ENCODE peak calls at places on chromosomes 13 and 19, in nine cellular contexts. P is left ventricle myocardium inferior, I is NB4, W is breast epithelium, K is psoas muscle, M is omental fat pad, L is GM13976, U is fibroblast of mammary gland, N is pancreas. V is an unnamed sample.

GRCh38 chr19:6218497-6219146 is 61.2 kb downstream of the MLLT1 start:
- DNase-seq in P (peak), L (peak), I (peak), U (peak), M (peak), K (peak), W (peak), N (peak), V (peak)

GRCh38 chr13:39452412-39452811 is 150.6 kb downstream of the LHFPL6 start:
- DNase-seq in K (no peak), U (peak), M (no peak), L (no peak), W (no peak), N (no peak), P (no peak), I (no peak), V (no peak)

GRCh38 chr19:38193445-38193844 is 30.6 kb downstream of the DPF1 start:
- DNase-seq in M (no peak), I (no peak), L (no peak), K (no peak), U (no peak), W (no peak), P (no peak), N (peak), V (no peak)

GRCh38 chr19:19552811-19553210 is 14.7 kb downstream of the CILP2 start:
- DNase-seq in M (no peak), U (no peak), P (no peak), I (peak), L (peak), N (no peak), W (no peak), K (no peak), V (peak)

GRCh38 chr19:53463263-53463662 is 4.3 kb upstream of the ZNF813 start:
- DNase-seq in P (peak), N (no peak), L (no peak), W (peak), U (peak), K (peak), I (no peak), M (no peak), V (peak)

GRCh38 chr19:13132471-13133166 is 14.6 kb downstream of the NACC1 start:
- DNase-seq in U (peak), P (no peak), W (no peak), M (no peak), L (no peak), K (no peak), I (peak), N (no peak), V (no peak)

GRCh38 chr13:106291006-106291405 is 244.5 kb downstream of the EFNB2 start:
- DNase-seq in L (no peak), P (no peak), I (no peak), U (peak), K (no peak), M (no peak), W (no peak), N (no peak), V (no peak)

GRCh38 chr19:8363803-8364771 is at the start of gene ANGPTL4:
- DNase-seq in U (peak), I (peak), W (peak), M (peak), N (peak), L (peak), P (peak), K (peak), V (peak)

GRCh38 chr19:18312021-18312534 is 10.8 kb downstream of the LSM4 start:
- DNase-seq in P (no peak), K (no peak), W (no peak), M (no peak), L (no peak), I (no peak), U (no peak), N (no peak), V (no peak)

GRCh38 chr13:77384999-77385398 is 58.1 kb upstream of the MYCBP2 start:
- DNase-seq in M (no peak), P (no peak), I (no peak), L (no peak), U (peak), W (no peak), K (no peak), N (no peak), V (no peak)

GRCh38 chr13:40316301-40316700 is 350.1 kb downstream of the FOXO1 start:
- DNase-seq in L (no peak), U (no peak), N (no peak), W (no peak), I (no peak), P (no peak), K (peak), M (no peak), V (no peak)

GRCh38 chr19:8609210-8610040 is 1.1 kb downstream of the ADAMTS10 start:
- DNase-seq in K (peak), I (peak), P (peak), W (no peak), U (peak), L (peak), M (peak), N (peak), V (peak)

GRCh38 chr19:17326595-17326966 is 8.1 kb downstream of the ANO8 start:
- DNase-seq in L (no peak), I (no peak), K (no peak), N (no peak), U (no peak), P (no peak), M (no peak), W (no peak), V (no peak)

GRCh38 chr13:86813198-86813597 is 858.0 kb upstream of the SLITRK5 start:
- DNase-seq in W (no peak), I (no peak), U (no peak), N (no peak), M (no peak), P (no peak), K (no peak), L (no peak), V (no peak)

GRCh38 chr13:106917673-106918652 is 350.0 kb upstream of the ARGLU1 start:
- DNase-seq in M (peak), I (peak), W (peak), N (peak), P (peak), K (peak), U (peak), L (peak), V (peak)

GRCh38 chr19:18234194-18234593 is 8.0 kb upstream of the PDE4C start:
- DNase-seq in K (no peak), W (no peak), P (no peak), I (no peak), L (no peak), U (no peak), M (no peak), N (no peak), V (no peak)

GRCh38 chr13:94433055-94433947 is 46.2 kb downstream of the DCT start:
- DNase-seq in P (no peak), N (no peak), I (peak), M (no peak), K (no peak), L (no peak), U (no peak), W (no peak), V (no peak)

GRCh38 chr19:15550847-15551182 is 42.5 kb downstream of the CYP4F22 start:
- DNase-seq in P (no peak), N (no peak), I (no peak), K (no peak), U (no peak), M (no peak), L (peak), W (no peak), V (no peak)

DNA sequence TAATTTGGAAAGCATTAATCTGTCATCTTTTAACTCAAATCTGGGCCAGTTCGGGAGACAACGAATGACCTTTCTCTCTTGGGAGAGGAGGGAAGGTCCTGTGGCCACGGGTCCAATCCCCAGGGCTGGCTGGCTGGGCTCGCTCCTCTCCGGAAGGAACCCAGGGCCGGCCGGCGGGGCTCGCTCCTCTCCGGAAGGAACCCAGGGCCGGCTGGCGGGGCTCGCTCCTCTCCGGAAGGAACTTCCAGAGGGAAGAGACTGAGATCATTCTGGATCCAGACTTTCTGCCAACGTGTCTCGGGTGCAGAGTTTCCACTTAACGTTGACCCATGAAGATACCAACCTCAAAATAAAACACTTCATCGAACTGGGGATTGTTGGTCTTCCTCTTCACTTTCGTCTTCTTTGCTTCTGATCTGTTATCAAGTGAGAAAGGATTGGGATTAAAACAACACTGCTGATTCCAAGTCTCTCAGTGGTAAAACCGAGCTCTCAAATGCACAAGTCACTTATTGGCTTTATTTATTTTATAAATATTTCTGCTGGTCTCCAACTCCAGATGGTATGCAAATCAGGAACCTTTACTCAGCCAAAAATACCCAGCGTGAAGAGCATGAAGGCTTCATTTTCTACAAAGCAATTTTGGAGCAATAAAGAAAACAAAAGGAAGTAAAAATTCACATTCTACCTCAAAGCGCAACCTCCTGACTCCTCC is 53.3 kb upstream of the C13orf46 start:
- DNase-seq in N (peak), K (peak), U (no peak), P (peak), M (no peak), L (no peak), I (no peak), W (no peak), V (no peak)
- TF ChIP-seq CTCF in N (no peak), K (no peak), U (no peak), P (no peak), M (no peak), L (no peak), I (no peak), W (no peak), V (no peak)

GRCh38 chr13:36193151-36193855 is 21.1 kb downstream of the SOHLH2 start:
- DNase-seq in L (no peak), W (no peak), I (no peak), U (peak), M (no peak), K (no peak), N (no peak), P (no peak), V (no peak)

GRCh38 chr13:36188446-36188845 is 25.9 kb downstream of the SOHLH2 start:
- DNase-seq in K (no peak), W (no peak), M (no peak), P (no peak), L (no peak), I (no peak), N (no peak), U (no peak), V (no peak)

GRCh38 chr13:36192166-36192565 is 22.2 kb downstream of the SOHLH2 start:
- DNase-seq in U (no peak), P (no peak), N (no peak), W (no peak), I (no peak), M (no peak), K (no peak), L (no peak), V (no peak)

DNA sequence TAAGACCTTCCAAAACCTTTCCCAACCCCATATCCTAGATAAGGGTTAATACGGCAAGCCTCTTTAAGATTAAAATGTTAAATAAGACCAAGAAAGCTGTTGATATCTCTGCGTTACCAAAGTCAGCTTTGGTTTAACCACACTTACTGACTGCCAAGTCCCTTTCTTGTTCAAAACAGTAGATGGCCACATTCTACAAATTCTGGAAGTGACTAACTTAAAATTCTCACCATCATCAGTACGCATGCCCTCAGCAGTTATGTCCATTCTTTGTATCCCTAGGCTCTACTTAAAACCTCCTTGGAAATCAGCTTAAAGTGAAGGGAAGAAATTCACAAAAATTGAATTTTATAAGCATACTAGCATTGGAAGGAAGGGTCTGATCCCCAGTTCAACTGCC is 23.6 kb downstream of the SOHLH2 start:
- DNase-seq in I (no peak), N (no peak), U (peak), M (no peak), P (no peak), W (no peak), L (no peak), K (no peak), V (no peak)
- TF ChIP-seq CTCF in I (no peak), N (no peak), U (no peak), M (no peak), P (no peak), W (no peak), L (no peak), K (no peak), V (no peak)

GRCh38 chr19:51111606-51112005 is 3.4 kb upstream of the CTU1 start:
- DNase-seq in K (no peak), L (no peak), I (peak), M (no peak), N (no peak), P (no peak), W (no peak), U (no peak), V (peak)
- TF ChIP-seq CTCF in K (no peak), L (peak), I (peak), M (no peak), N (no peak), P (no peak), W (no peak), U (peak), V (peak)

DNA sequence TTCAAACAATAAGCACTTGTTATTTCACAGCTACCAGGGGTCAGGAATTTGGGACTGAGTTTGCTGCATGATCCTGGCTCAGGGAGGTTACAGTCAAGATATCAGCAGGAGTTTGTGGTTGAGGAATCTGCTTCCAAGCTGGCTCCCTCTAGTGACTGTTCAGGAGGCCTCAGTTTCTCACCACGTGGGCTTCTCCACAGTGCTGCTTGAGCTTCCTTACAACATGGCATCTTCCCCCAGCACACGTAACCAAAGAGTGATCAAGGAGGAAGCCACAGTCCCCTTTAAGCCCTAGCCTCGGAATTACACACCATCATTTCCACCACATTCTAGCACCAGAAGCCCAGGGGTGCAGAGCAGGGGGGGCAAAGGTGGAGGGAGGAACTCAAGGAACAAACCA is 28.8 kb downstream of the CELF5 start:
- DNase-seq in U (peak), I (peak), L (no peak), K (no peak), P (no peak), N (no peak), W (no peak), M (no peak), V (no peak)
- TF ChIP-seq CTCF in U (no peak), I (no peak), L (no peak), K (no peak), P (no peak), N (no peak), W (no peak), M (no peak), V (no peak)

DNA sequence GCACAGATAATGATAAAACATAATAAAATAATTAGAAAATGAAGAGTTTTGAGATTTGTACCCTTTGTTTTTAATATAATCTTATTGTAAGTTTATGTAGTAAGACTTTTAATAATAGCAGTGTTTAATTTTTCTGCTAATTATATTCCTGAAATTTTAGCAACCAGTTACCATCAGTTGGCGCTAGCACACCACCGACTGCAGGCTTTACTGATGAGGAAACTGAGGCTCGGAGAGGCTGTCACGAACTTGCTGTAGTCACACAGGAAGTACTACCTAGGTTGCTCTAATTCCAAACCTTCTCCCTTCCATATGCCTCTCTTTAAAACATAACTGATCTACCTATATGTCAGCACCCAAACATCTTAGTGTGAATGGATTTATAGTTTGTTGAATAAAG is 1.0 kb upstream of the RFXAP start:
- DNase-seq in P (no peak), L (no peak), N (no peak), K (no peak), W (no peak), I (no peak), M (no peak), U (no peak), V (no peak)
- TF ChIP-seq CTCF in P (no peak), L (no peak), N (no peak), K (no peak), W (no peak), I (no peak), M (no peak), U (no peak), V (no peak)

GRCh38 chr13:104206450-104207044 is 1140.3 kb upstream of the SLC10A2 start:
- DNase-seq in K (no peak), U (no peak), I (no peak), M (no peak), W (no peak), L (no peak), P (no peak), N (no peak), V (no peak)

GRCh38 chr13:104198811-104199210 is 1132.6 kb upstream of the SLC10A2 start:
- DNase-seq in P (no peak), M (no peak), L (no peak), U (no peak), I (no peak), K (no peak), N (no peak), W (no peak), V (no peak)

DNA sequence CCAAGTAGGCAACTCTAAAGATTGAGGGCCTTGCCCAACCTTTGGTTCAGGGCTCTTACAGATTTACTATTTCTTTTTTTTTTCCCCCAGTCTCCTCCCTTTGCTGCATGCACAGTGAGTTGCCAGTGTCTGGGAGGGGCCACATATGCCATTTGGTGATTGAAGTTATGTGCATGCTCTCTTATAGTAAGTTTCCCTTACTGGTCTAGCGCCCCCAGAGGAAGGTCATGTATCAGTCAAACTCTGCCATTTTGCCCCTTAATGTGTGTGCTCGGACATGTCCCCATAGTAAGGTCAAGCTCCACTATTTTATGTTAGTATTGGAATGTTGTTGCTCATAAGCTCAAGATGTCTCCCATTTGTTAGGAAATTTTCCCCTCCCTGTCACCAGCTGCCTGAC is 1138.0 kb upstream of the SLC10A2 start:
- DNase-seq in M (no peak), I (peak), U (no peak), L (no peak), W (no peak), P (no peak), K (no peak), N (no peak), V (no peak)
- TF ChIP-seq CTCF in M (no peak), I (peak), U (no peak), L (no peak), W (no peak), P (no peak), K (no peak), N (no peak), V (no peak)

GRCh38 chr19:47832723-47833122 is 11.0 kb downstream of the CRX start:
- DNase-seq in U (no peak), W (no peak), M (no peak), K (no peak), N (no peak), I (no peak), P (no peak), L (no peak), V (no peak)

GRCh38 chr19:47839411-47839810 is 17.7 kb downstream of the CRX start:
- DNase-seq in L (no peak), U (no peak), I (no peak), M (no peak), K (no peak), P (no peak), N (no peak), W (no peak), V (peak)

GRCh38 chr19:47839913-47840312 is 18.2 kb downstream of the CRX start:
- DNase-seq in N (no peak), K (no peak), U (no peak), M (no peak), I (no peak), L (no peak), W (no peak), P (no peak), V (peak)

DNA sequence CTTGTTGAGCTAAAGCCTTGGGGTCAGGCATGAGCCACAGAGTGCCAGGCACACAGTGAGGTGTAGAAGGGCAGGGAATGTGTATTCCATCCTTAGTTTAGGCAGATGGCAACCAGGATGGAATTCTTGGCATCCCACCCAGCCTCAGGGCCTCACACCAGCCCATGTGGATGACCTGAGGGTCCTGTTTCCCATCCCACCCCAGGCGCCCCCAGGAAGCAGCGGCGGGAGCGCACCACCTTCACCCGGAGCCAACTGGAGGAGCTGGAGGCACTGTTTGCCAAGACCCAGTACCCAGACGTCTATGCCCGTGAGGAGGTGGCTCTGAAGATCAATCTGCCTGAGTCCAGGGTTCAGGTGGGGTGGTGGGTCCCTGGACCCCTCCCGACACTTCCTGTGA is 14.3 kb downstream of the CRX start:
- DNase-seq in N (no peak), U (no peak), M (no peak), K (no peak), I (no peak), L (no peak), P (no peak), W (no peak), V (no peak)
- TF ChIP-seq CTCF in N (no peak), U (no peak), M (no peak), K (no peak), I (no peak), L (no peak), P (no peak), W (no peak), V (no peak)

GRCh38 chr13:110705826-110706569 is at the start of gene CARS2:
- DNase-seq in M (peak), U (peak), I (peak), W (peak), K (peak), N (peak), L (peak), P (peak), V (peak)
- TF ChIP-seq CTCF in M (no peak), U (no peak), I (no peak), W (no peak), K (no peak), N (no peak), L (peak), P (peak), V (no peak)

GRCh38 chr13:43614063-43614462 is 172.7 kb downstream of the ENOX1 start:
- DNase-seq in P (no peak), M (no peak), I (no peak), K (no peak), L (no peak), W (no peak), U (no peak), N (no peak), V (no peak)
- TF ChIP-seq CTCF in P (no peak), M (no peak), I (no peak), K (no peak), L (no peak), W (no peak), U (no peak), N (no peak), V (no peak)